ENCODE peak calls at places on chromosomes 7 and 10, in eight cellular contexts. One of them, this sample, is unnamed. For H3K4me1, the result is how much of the 10 kb centered on the place peaks cover.

GRCh38 chr10:117071293-117072050 is 66.5 kb upstream of the SHTN1 start:
- DNase-seq in GM12878: no peak
- DNase-seq in stomach: no peak
- DNase-seq in prostate gland: no peak
- DNase-seq in endothelial cell of umbilical vein: no peak
- DNase-seq in GM23338: no peak
- DNase-seq in HCT116: no peak
- DNase-seq in spleen: no peak
- DNase-seq in this sample: no peak

GRCh38 chr10:68992721-68993440 is 4.3 kb downstream of the KIFBP start:
- DNase-seq in prostate gland: peak
- DNase-seq in GM23338: no peak
- DNase-seq in endothelial cell of umbilical vein: no peak
- DNase-seq in stomach: peak
- DNase-seq in HCT116: no peak
- DNase-seq in GM12878: no peak
- DNase-seq in spleen: no peak
- DNase-seq in this sample: peak

GRCh38 chr10:98096731-98097130 is 37.7 kb upstream of the R3HCC1L start:
- DNase-seq in spleen: no peak
- DNase-seq in GM12878: no peak
- DNase-seq in HCT116: no peak
- DNase-seq in stomach: no peak
- DNase-seq in endothelial cell of umbilical vein: no peak
- DNase-seq in GM23338: no peak
- DNase-seq in prostate gland: no peak
- DNase-seq in this sample: no peak

GRCh38 chr7:20350518-20350951 is 19.8 kb downstream of the ITGB8 start:
- DNase-seq in GM23338: peak
- DNase-seq in endothelial cell of umbilical vein: peak
- DNase-seq in HCT116: no peak
- DNase-seq in prostate gland: peak
- DNase-seq in spleen: no peak
- DNase-seq in stomach: no peak
- DNase-seq in GM12878: no peak
- DNase-seq in this sample: no peak

GRCh38 chr10:112767156-112767555 is 182.9 kb upstream of the TCF7L2 start:
- DNase-seq in HCT116: no peak
- DNase-seq in prostate gland: no peak
- DNase-seq in spleen: no peak
- DNase-seq in GM23338: peak
- DNase-seq in stomach: no peak
- DNase-seq in endothelial cell of umbilical vein: no peak
- DNase-seq in GM12878: no peak
- DNase-seq in this sample: no peak

GRCh38 chr10:58951750-58952149 is 224.7 kb upstream of the PHYHIPL start:
- DNase-seq in stomach: no peak
- DNase-seq in endothelial cell of umbilical vein: no peak
- DNase-seq in spleen: no peak
- DNase-seq in HCT116: no peak
- DNase-seq in prostate gland: peak
- DNase-seq in GM12878: no peak
- DNase-seq in GM23338: no peak
- DNase-seq in this sample: no peak

GRCh38 chr7:16851829-16852228 is 30.0 kb downstream of the AGR3 start:
- DNase-seq in HCT116: no peak
- DNase-seq in GM23338: no peak
- DNase-seq in spleen: no peak
- DNase-seq in stomach: no peak
- DNase-seq in endothelial cell of umbilical vein: peak
- DNase-seq in GM12878: no peak
- DNase-seq in prostate gland: no peak
- DNase-seq in this sample: no peak

GRCh38 chr10:62577666-62578291 is 203.6 kb downstream of the ZNF365 start:
- DNase-seq in prostate gland: no peak
- DNase-seq in GM12878: no peak
- DNase-seq in GM23338: no peak
- DNase-seq in HCT116: no peak
- DNase-seq in endothelial cell of umbilical vein: no peak
- DNase-seq in spleen: no peak
- DNase-seq in stomach: no peak
- DNase-seq in this sample: no peak

GRCh38 chr10:62217683-62218082 is 51.0 kb downstream of the RTKN2 start:
- DNase-seq in endothelial cell of umbilical vein: no peak
- DNase-seq in HCT116: no peak
- DNase-seq in GM12878: no peak
- DNase-seq in spleen: no peak
- DNase-seq in stomach: no peak
- DNase-seq in prostate gland: no peak
- DNase-seq in GM23338: no peak
- DNase-seq in this sample: no peak

GRCh38 chr7:91720255-91720937 is 160.1 kb downstream of the MTERF1 start:
- DNase-seq in prostate gland: no peak
- DNase-seq in HCT116: no peak
- DNase-seq in GM23338: no peak
- DNase-seq in stomach: no peak
- DNase-seq in endothelial cell of umbilical vein: no peak
- DNase-seq in GM12878: no peak
- DNase-seq in spleen: no peak
- DNase-seq in this sample: no peak

GRCh38 chr10:131769691-131770090 is 131.1 kb upstream of the PPP2R2D start:
- DNase-seq in prostate gland: no peak
- DNase-seq in GM23338: no peak
- DNase-seq in HCT116: no peak
- DNase-seq in GM12878: no peak
- DNase-seq in endothelial cell of umbilical vein: no peak
- DNase-seq in stomach: no peak
- DNase-seq in spleen: no peak
- DNase-seq in this sample: no peak

GRCh38 chr10:129033790-129034272 is 433.2 kb upstream of the MGMT start:
- DNase-seq in prostate gland: no peak
- DNase-seq in GM23338: no peak
- DNase-seq in HCT116: no peak
- DNase-seq in spleen: no peak
- DNase-seq in stomach: peak
- DNase-seq in GM12878: no peak
- DNase-seq in endothelial cell of umbilical vein: no peak
- DNase-seq in this sample: no peak

GRCh38 chr7:30908681-30909080 is 3.0 kb upstream of the AQP1 start:
- DNase-seq in HCT116: no peak
- DNase-seq in GM12878: no peak
- DNase-seq in spleen: no peak
- DNase-seq in endothelial cell of umbilical vein: no peak
- DNase-seq in stomach: no peak
- DNase-seq in GM23338: peak
- DNase-seq in prostate gland: no peak
- DNase-seq in this sample: no peak

GRCh38 chr7:100686201-100686821 is 7.7 kb downstream of the GIGYF1 start:
- DNase-seq in spleen: no peak
- DNase-seq in prostate gland: no peak
- DNase-seq in GM23338: no peak
- DNase-seq in endothelial cell of umbilical vein: no peak
- DNase-seq in HCT116: no peak
- DNase-seq in stomach: no peak
- DNase-seq in GM12878: no peak
- DNase-seq in this sample: no peak

GRCh38 chr10:89389254-89389653 is 3.2 kb upstream of the IFIT1 start:
- DNase-seq in stomach: no peak
- DNase-seq in GM23338: peak
- DNase-seq in GM12878: no peak
- DNase-seq in prostate gland: no peak
- DNase-seq in endothelial cell of umbilical vein: peak
- DNase-seq in spleen: no peak
- DNase-seq in HCT116: peak
- DNase-seq in this sample: no peak

GRCh38 chr10:78528749-78529204 is 495.1 kb downstream of the RPS24 start:
- DNase-seq in GM23338: no peak
- DNase-seq in stomach: no peak
- DNase-seq in spleen: no peak
- DNase-seq in GM12878: no peak
- DNase-seq in endothelial cell of umbilical vein: no peak
- DNase-seq in prostate gland: peak
- DNase-seq in HCT116: no peak
- DNase-seq in this sample: no peak

GRCh38 chr7:135599471-135599870 is 41.8 kb downstream of the NUP205 start:
- DNase-seq in stomach: no peak
- DNase-seq in GM12878: no peak
- DNase-seq in spleen: no peak
- DNase-seq in endothelial cell of umbilical vein: no peak
- DNase-seq in HCT116: no peak
- DNase-seq in GM23338: no peak
- DNase-seq in prostate gland: no peak
- DNase-seq in this sample: no peak

GRCh38 chr10:132058793-132059759 is 6.7 kb upstream of the JAKMIP3 start:
- DNase-seq in GM12878: no peak
- DNase-seq in GM23338: no peak
- DNase-seq in stomach: no peak
- DNase-seq in HCT116: no peak
- DNase-seq in spleen: peak
- DNase-seq in prostate gland: no peak
- DNase-seq in endothelial cell of umbilical vein: no peak
- DNase-seq in this sample: no peak

GRCh38 chr7:4129481-4130122 is 552.5 kb upstream of the FOXK1 start:
- DNase-seq in spleen: peak
- DNase-seq in endothelial cell of umbilical vein: peak
- DNase-seq in HCT116: no peak
- DNase-seq in GM23338: peak
- DNase-seq in GM12878: no peak
- DNase-seq in prostate gland: no peak
- DNase-seq in stomach: no peak
- DNase-seq in this sample: peak

GRCh38 chr7:22296265-22296566 is 60.7 kb downstream of the RAPGEF5 start:
- DNase-seq in GM12878: no peak
- DNase-seq in spleen: no peak
- DNase-seq in prostate gland: no peak
- DNase-seq in endothelial cell of umbilical vein: no peak
- DNase-seq in stomach: no peak
- DNase-seq in HCT116: no peak
- DNase-seq in GM23338: no peak
- DNase-seq in this sample: no peak

GRCh38 chr7:17436126-17436525 is 137.7 kb downstream of the AHR start:
- DNase-seq in endothelial cell of umbilical vein: no peak
- DNase-seq in spleen: no peak
- DNase-seq in GM23338: no peak
- DNase-seq in HCT116: no peak
- DNase-seq in prostate gland: no peak
- DNase-seq in stomach: no peak
- DNase-seq in GM12878: no peak
- DNase-seq in this sample: no peak

DNA sequence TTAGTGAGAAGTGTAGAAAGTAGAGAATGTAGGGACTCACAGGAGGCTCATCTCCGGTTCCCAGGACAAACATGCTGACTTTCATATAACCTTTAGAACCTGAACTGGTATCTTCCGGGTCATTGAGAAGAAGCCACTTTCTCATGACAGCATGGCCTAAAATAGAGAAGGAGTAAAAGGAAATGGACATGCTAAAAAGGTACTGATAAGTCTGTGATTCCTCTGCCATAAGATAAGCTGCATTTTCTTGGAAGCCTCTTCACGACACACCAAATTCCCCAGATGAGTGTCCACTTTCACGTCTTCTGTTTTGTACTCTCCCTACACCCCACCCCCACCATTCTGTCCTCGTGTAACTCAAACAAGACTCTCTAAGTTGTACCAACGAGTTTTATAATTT is 79.9 kb downstream of the MYOF start:
- DNase-seq in GM12878: no peak
- DNase-seq in stomach: no peak
- DNase-seq in GM23338: no peak
- DNase-seq in endothelial cell of umbilical vein: no peak
- DNase-seq in HCT116: no peak
- DNase-seq in prostate gland: no peak
- DNase-seq in spleen: no peak
- DNase-seq in this sample: no peak
- H3K4me1 ChIP-seq in GM12878: under half
- H3K4me1 ChIP-seq in stomach: under half
- H3K4me1 ChIP-seq in GM23338: under half
- H3K4me1 ChIP-seq in endothelial cell of umbilical vein: under half
- H3K4me1 ChIP-seq in HCT116: under half
- H3K4me1 ChIP-seq in prostate gland: under half
- H3K4me1 ChIP-seq in spleen: under half
- H3K4me1 ChIP-seq in this sample: under half

DNA sequence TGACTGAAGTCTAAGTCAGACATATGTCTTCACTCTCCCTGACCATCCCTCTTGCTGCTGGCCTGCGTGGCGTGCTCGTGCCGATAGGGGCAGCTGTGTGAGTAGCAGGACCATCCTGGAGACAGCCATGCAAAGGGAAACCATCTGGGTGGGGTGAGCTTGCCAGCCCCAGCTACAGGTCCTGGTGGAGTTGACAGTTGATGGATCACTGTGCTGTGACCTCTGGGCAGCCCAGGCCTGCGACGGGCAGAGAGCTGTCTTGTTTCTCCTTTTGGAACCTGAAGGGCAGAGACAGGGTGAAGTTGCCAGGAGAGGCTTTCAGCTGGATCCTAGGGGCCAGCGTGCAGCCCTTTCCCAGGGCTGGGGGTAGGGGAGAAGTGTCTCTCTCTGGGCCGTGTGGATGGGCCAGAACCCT is 44.7 kb downstream of the GRK5 start:
- DNase-seq in GM12878: no peak
- DNase-seq in GM23338: no peak
- DNase-seq in stomach: no peak
- DNase-seq in prostate gland: no peak
- DNase-seq in spleen: peak
- DNase-seq in HCT116: no peak
- DNase-seq in endothelial cell of umbilical vein: peak
- DNase-seq in this sample: no peak
- H3K27ac ChIP-seq in GM12878: no peak
- H3K27ac ChIP-seq in GM23338: no peak
- H3K27ac ChIP-seq in stomach: peak
- H3K27ac ChIP-seq in prostate gland: peak
- H3K27ac ChIP-seq in spleen: peak
- H3K27ac ChIP-seq in HCT116: no peak
- H3K27ac ChIP-seq in endothelial cell of umbilical vein: peak
- H3K27ac ChIP-seq in this sample: peak

DNA sequence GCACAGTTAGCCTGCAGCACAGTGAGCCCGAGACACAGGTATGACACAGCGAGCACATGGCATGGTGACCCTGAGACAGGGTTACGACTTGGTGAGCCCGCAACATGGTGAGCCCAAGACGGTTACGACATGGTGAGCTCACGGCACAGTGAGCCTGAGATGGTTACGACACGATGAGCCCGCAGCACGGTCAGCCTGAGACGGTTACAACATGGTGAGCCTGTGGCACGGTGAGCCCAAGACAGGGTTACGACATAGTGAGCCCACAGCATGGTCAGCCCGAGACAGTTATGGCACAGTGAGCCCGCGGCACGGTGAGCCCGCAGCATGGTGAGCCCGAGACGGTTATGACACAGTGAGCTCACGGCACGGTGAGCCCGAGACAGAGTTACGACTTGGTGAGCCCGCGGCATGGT is 156.1 kb downstream of the MAD1L1 start:
- DNase-seq in prostate gland: no peak
- DNase-seq in GM12878: no peak
- DNase-seq in spleen: no peak
- DNase-seq in stomach: no peak
- DNase-seq in GM23338: no peak
- DNase-seq in HCT116: no peak
- DNase-seq in endothelial cell of umbilical vein: no peak
- DNase-seq in this sample: no peak
- TF ChIP-seq POLR2AphosphoS5 in prostate gland: no peak
- TF ChIP-seq POLR2AphosphoS5 in GM12878: no peak
- TF ChIP-seq POLR2AphosphoS5 in spleen: no peak
- TF ChIP-seq POLR2AphosphoS5 in stomach: no peak
- TF ChIP-seq POLR2AphosphoS5 in GM23338: no peak
- TF ChIP-seq POLR2AphosphoS5 in HCT116: no peak
- TF ChIP-seq POLR2AphosphoS5 in endothelial cell of umbilical vein: no peak
- TF ChIP-seq POLR2AphosphoS5 in this sample: no peak

GRCh38 chr10:119031496-119032059 is 2.1 kb downstream of the NANOS1 start:
- DNase-seq in spleen: no peak
- DNase-seq in GM12878: no peak
- DNase-seq in endothelial cell of umbilical vein: no peak
- DNase-seq in GM23338: peak
- DNase-seq in stomach: no peak
- DNase-seq in prostate gland: no peak
- DNase-seq in HCT116: no peak
- DNase-seq in this sample: no peak
- H3K4me1 ChIP-seq in spleen: under half
- H3K4me1 ChIP-seq in GM12878: under half
- H3K4me1 ChIP-seq in endothelial cell of umbilical vein: under half
- H3K4me1 ChIP-seq in GM23338: under half
- H3K4me1 ChIP-seq in stomach: under half
- H3K4me1 ChIP-seq in prostate gland: under half
- H3K4me1 ChIP-seq in HCT116: under half
- H3K4me1 ChIP-seq in this sample: under half

This sample was measured in breast epithelium.